ENCODE peak calls at places on chromosome 20, in six cellular contexts. B is IMR-90, Y is H1, W is mesenchymal stem cell, Z is H9, V is neuronal stem cell. C is an unnamed sample. For H3K4me1, the result is how much of the 10 kb centered on the place peaks cover.

GRCh38 chr20:1757606-1758507 is 100.3 kb upstream of the SIRPG start:
- DNase-seq in B (no peak), Z (no peak), Y (no peak), V (no peak), W (no peak), C (no peak)

GRCh38 chr20:57619053-57619831 is 984 bp downstream of the ZBP1 start:
- DNase-seq in Y (no peak), Z (no peak), W (no peak), B (no peak), V (no peak), C (no peak)

GRCh38 chr20:34524426-34524825 is 8.2 kb downstream of the DYNLRB1 start:
- DNase-seq in W (no peak), Z (no peak), B (no peak), Y (no peak), V (no peak), C (no peak)

GRCh38 chr20:32474717-32474966 is 110.5 kb downstream of the NOL4L start:
- DNase-seq in B (no peak), W (peak), Z (no peak), V (no peak), Y (no peak), C (no peak)

GRCh38 chr20:59081036-59081435 is 38.5 kb upstream of the PRELID3B start:
- DNase-seq in W (no peak), B (no peak), Z (no peak), V (no peak), Y (no peak), C (no peak)

GRCh38 chr20:48333707-48334106 is 494.1 kb downstream of the PREX1 start:
- DNase-seq in Y (no peak), W (no peak), B (no peak), V (no peak), Z (no peak), C (no peak)

GRCh38 chr20:13101701-13102100 is 92.9 kb downstream of the SPTLC3 start:
- DNase-seq in B (peak), V (no peak), W (peak), Y (no peak), Z (no peak), C (peak)

GRCh38 chr20:13295637-13296036 is 74.6 kb downstream of the ISM1 start:
- DNase-seq in Y (no peak), V (no peak), B (no peak), W (no peak), Z (peak), C (no peak)

GRCh38 chr20:57392130-57392445 is 892 bp downstream of the RBM38 start:
- DNase-seq in V (no peak), Z (no peak), B (no peak), Y (no peak), W (no peak), C (peak)

GRCh38 chr20:19945732-19946670 is 71.2 kb upstream of the NAA20 start:
- DNase-seq in Y (no peak), B (no peak), W (no peak), V (no peak), Z (no peak), C (peak)

GRCh38 chr20:19943021-19943659 is 74.0 kb upstream of the NAA20 start:
- DNase-seq in V (no peak), B (no peak), W (no peak), Z (no peak), Y (no peak), C (no peak)

GRCh38 chr20:19942611-19943010 is 74.6 kb upstream of the NAA20 start:
- DNase-seq in B (no peak), V (no peak), Z (no peak), W (no peak), Y (no peak), C (no peak)

GRCh38 chr20:19947611-19948264 is 69.4 kb upstream of the NAA20 start:
- DNase-seq in V (no peak), W (peak), Z (peak), Y (no peak), B (peak), C (peak)

DNA sequence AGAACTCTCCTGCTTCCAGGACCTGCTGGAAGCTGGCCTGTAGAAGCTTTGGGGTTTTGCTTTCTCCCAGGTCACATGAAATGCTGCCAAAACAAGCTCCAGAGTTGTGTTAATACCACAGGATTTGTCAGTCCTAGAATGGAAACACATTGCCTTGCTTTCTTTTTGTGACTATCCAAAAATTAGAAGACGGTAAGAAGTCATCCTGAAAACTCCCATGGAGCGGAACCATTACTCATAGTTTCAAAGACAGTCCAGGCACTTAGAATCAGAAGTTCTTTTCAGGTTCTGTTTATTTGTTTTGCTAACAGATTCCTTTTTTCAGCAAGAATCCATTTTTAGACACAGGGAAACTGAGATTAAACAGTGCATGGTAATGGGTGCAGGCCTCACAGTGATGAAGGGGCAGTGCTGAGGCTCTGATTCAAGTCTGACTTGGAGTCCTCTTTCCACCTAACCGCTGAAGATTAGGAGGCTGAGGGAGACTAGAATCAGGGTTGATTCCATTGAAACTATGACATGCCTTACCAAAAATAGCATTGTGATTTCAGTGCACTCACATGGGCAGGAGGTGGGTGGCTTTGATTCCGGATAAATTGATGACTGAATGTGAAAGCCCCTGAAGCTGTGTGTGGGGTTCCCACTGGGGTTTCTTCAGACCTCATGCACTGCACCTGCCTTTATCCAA is 72.2 kb upstream of the NAA20 start:
- DNase-seq in B (peak), Y (no peak), Z (no peak), V (no peak), W (peak), C (no peak)
- H3K4me1 ChIP-seq in B (under half), Y (under half), Z (under half), V (under half), W (under half), C (under half)

DNA sequence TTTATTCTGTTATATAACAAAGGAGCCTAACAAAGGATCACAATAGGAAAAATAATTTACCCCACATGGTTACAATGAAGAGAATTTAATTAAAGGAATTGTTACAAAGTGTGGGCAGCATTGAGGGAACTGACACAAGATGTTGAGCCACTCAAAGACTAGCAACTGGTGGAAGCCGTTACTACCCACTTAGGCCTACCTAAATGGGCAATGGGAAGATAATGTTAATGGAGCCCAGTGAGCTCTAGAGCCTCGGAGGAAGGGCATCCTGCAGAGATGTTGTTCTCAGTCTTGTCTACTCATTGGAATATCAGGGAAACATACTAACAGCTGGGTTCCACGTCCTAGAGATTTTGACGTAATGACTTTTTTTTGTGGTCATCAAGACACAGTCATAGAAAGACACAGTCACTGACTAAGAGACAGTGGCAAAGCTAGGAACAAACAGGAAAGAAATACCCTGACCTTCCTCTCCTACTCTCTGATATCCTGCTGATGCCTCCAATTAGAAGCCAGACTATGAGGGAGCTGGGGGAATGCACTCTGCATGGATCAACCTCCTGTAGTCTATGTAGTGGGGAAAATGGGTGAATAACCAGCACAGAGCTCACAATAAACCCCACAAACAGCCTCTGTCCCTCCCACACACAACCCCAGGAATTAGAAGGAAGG is 523.8 kb upstream of the FLRT3 start:
- DNase-seq in Z (no peak), Y (no peak), B (no peak), V (no peak), W (no peak), C (no peak)
- H2AFZ ChIP-seq in Z (no peak), Y (no peak), B (no peak), V (peak), W (no peak), C (no peak)

DNA sequence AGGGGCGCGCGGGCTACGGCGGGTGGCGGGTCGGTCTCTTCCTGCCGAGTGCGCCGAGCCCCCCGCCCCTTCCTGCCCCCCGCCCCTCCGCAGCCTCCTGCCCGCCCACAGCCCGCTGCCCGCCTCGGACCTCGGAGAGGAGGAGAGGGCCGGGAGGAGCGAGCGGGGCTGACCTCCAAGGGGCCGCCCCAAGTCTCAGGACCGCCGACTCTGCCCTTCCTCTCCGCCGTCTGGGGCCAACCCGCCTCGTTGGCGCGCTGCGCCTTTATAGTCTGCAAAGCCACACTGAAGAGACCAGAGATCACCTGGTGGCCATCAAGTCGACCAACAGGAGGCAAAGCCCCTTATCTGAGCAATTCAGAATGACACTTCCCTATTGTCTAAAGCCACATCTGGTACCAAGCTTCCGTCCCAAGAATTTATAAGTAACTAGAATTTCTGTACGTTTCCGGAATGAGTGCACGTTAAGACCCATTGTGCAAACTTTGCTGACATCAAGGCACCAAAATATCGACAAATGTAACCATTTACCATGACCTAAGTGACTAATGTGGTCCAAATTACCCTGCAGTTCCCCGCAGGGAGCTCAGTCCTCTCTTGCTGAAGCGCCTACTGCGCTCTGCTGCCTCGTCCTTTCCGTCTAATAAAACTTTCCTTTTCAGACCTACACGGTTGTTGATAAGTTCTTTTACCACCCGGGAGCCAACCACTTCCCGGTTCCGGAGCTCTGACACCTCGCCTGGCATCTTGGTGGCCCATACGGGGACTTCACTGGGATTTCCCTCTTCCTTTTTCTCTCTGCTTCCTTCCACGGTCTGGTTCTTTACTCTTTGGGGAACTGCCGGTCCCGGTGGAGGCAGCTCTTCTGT is at the start of gene CPXM1:
- DNase-seq in V (peak), W (peak), Z (peak), B (no peak), Y (no peak), C (no peak)
- H3K23ac ChIP-seq in V (peak), W (peak), Z (no peak), B (no peak), Y (peak), C (no peak)

GRCh38 chr20:38147166-38147565 is 17.9 kb downstream of the TGM2 start:
- DNase-seq in B (no peak), V (no peak), Y (no peak), Z (no peak), W (no peak), C (no peak)
- H3K4me1 ChIP-seq in B (under half), V (under half), Y (under half), Z (under half), W (under half), C (under half)